ENCODE peak calls at places on chromosomes 12 and 14, in six cellular contexts. V, E, K, C, Q and X are unnamed samples.

GRCh38 chr12:39906237-39906636 is 199.6 kb downstream of the SLC2A13 start:
- DNase-seq in C (no peak), V (no peak), K (no peak), Q (no peak), E (no peak), X (no peak)

GRCh38 chr12:119340604-119341003 is 6.1 kb downstream of the CCDC60 start:
- DNase-seq in C (no peak), E (no peak), Q (no peak), V (no peak), K (no peak), X (no peak)

GRCh38 chr12:132834181-132834711 is 5.6 kb upstream of the GOLGA3 start:
- DNase-seq in V (no peak), Q (peak; percentile 80), C (no peak), E (no peak), K (no peak), X (no peak)

GRCh38 chr14:105941226-105942166 is 415.1 kb downstream of the TMEM121 start:
- DNase-seq in K (no peak), Q (no peak), C (no peak), V (no peak), E (no peak), X (no peak)

GRCh38 chr14:98008381-98009113 is 1211.4 kb downstream of the VRK1 start:
- DNase-seq in K (no peak), E (peak; percentile 81), V (no peak), C (no peak), Q (peak; percentile 35), X (no peak)

GRCh38 chr12:104877107-104877705 is 80.9 kb downstream of the SLC41A2 start:
- DNase-seq in E (peak; percentile 61), V (peak; percentile 58), Q (peak; percentile 46), K (no peak), C (peak; percentile 23), X (peak; percentile 52)

GRCh38 chr14:94355191-94355794 is 32.2 kb upstream of the SERPINA6 start:
- DNase-seq in E (peak; percentile 77), V (peak; percentile 80), K (peak; percentile 53), C (peak; percentile 26), Q (no peak), X (no peak)

GRCh38 chr14:20630340-20631022 is 11.0 kb downstream of the OR6S1 start:
- DNase-seq in C (peak; percentile 36), K (no peak), Q (peak; percentile 84), E (peak; percentile 79), V (peak; percentile 75), X (no peak)

GRCh38 chr12:100899301-100899700 is 104.7 kb downstream of the ANO4 start:
- DNase-seq in E (no peak), C (no peak), V (no peak), K (no peak), Q (no peak), X (no peak)

GRCh38 chr12:92560713-92561542 is 141.9 kb upstream of the PLEKHG7 start:
- DNase-seq in Q (peak; percentile 55), K (no peak), E (no peak), C (no peak), V (no peak), X (no peak)

GRCh38 chr12:2963154-2963759 is 4.1 kb downstream of the TEAD4 start:
- DNase-seq in E (no peak), V (no peak), Q (no peak), C (peak; percentile 50), K (no peak), X (no peak)
- H3K4me3 ChIP-seq in E (no peak overlapping the region), V (no peak overlapping the region), Q (no peak overlapping the region), C (peak overlapping the region; percentile 13), K (no peak overlapping the region), X (no peak overlapping the region)

DNA sequence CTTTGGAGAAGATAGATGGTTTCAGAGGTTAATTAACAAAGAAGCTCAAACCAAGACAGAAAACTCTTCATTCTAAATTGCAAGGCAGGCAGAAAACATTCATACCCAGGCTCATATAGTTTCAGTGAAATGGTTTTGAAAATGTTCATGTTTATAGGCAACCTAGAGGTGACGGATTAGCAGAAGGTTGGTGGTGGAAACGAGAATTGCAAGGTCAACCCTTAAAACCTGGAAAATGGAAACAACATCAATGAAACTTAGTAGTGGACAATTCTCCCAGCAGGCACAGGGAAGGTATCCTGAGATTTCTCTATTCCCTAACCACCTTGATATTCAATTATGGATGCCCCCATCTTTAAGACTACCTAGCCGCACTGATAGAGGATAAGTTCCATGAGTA is 965 bp downstream of the CD163 start:
- DNase-seq in E (no peak), C (no peak), Q (no peak), V (no peak), K (no peak), X (no peak)
- TF ChIP-seq CTCF in E (no peak), C (no peak), Q (no peak), V (no peak), K (no peak), X (no peak)

DNA sequence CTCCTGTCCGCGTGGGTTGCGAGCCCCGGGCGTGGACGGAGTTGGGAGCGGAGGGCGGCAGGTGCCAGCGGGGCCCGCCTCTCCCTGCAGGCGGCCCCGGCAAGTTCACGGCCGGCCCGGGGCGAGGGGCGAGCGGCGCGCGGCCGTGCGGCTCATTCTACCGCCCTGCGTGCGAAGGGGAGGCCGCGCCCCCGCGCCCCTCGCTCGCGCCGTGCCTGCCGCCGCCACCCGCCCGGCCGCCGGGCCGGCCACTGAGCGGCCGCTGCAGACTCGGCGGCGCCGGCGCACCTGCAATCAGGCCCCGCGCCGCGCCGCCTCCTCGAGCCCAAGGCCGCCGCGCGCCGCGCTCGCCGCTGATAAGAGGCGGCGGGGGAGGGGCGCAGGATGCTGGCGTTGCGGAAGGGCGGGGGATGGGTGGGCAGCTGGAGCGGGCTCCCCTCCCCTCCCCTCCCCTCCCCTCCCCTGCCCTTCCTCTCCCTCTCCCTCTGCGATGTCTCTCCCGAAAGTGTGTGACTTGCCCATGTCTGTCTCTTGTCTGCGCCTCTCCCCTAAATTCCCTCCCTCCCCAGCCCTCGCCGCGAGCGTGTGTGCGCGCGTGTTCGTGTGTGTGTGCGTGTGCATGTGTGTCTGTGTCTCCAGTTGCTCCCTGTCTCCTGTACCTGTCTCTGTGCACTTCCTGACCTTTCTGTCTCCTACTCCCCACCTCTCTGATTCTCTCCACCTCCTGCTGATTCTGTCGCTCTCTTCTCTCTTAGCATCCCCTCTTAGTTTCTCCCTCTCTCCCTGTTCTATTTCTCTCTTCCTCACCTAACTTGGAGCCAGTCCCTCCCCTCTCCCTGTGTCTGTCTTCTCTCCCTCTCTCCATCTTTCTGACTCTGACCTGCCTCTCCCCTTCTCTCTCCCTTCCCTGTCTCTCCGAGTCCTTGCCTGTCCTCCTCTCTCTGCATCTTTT is 768.1 kb upstream of the TBX3 start:
- DNase-seq in K (no peak), E (peak; percentile 19), Q (peak; percentile 62), V (no peak), C (peak; percentile 11), X (no peak)
- H3K4me3 ChIP-seq in K (peak overlapping the region; percentile 31), E (no peak overlapping the region), Q (peak overlapping the region; percentile 31), V (peak overlapping the region; percentile 26), C (peak overlapping the region; percentile 26), X (peak overlapping the region; percentile 25)

DNA sequence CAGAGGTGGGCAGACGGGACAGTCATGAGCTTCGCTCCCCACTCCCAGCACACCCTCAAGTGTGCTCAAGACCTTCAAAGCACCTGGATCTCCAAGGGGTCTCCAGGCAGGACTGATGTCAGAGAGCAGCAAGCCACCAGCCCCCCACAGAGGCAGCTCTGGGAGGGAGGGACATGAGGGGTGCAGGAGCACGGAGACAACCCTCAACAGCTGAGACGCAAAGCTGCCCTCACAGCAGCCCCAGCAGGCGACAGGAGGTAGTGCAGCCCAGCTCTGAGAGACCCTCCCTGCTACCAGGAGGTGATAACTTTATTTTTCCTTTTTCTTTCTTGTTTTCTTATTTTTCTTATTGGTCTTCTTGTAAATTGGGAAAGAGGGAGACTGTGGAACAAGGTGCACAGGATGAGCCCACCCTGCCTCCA is 17.9 kb downstream of the SIVA1 start:
- DNase-seq in E (peak; percentile 21), V (no peak), C (no peak), K (no peak), Q (no peak), X (no peak)
- TF ChIP-seq CTCF in E (peak; percentile 55), V (peak; percentile 66), C (peak; percentile 15), K (peak; percentile 70), Q (peak; percentile 68), X (peak; percentile 64)

GRCh38 chr12:69007858-69008314 is 74.9 kb upstream of the CPM start:
- DNase-seq in C (no peak), V (no peak), K (no peak), Q (no peak), E (peak; percentile 74), X (no peak)
- H3K4me3 ChIP-seq in C (no peak overlapping the region), V (no peak overlapping the region), K (no peak overlapping the region), Q (no peak overlapping the region), E (peak overlapping the region; percentile 35), X (no peak overlapping the region)

GRCh38 chr12:69473229-69473628 is 3.0 kb downstream of the FRS2 start:
- DNase-seq in K (no peak), V (no peak), Q (no peak), E (no peak), C (no peak), X (no peak)

GRCh38 chr12:69471667-69472385 is 1.6 kb downstream of the FRS2 start:
- DNase-seq in C (no peak), Q (no peak), K (no peak), V (no peak), E (no peak), X (no peak)

GRCh38 chr12:69468237-69469026 is 1.8 kb upstream of the FRS2 start:
- DNase-seq in V (peak; percentile 47), Q (no peak), C (no peak), K (no peak), E (peak; percentile 71), X (no peak)

GRCh38 chr12:69469854-69470188 is 367 bp upstream of the FRS2 start:
- DNase-seq in E (no peak), Q (no peak), C (no peak), V (no peak), K (no peak), X (no peak)

DNA sequence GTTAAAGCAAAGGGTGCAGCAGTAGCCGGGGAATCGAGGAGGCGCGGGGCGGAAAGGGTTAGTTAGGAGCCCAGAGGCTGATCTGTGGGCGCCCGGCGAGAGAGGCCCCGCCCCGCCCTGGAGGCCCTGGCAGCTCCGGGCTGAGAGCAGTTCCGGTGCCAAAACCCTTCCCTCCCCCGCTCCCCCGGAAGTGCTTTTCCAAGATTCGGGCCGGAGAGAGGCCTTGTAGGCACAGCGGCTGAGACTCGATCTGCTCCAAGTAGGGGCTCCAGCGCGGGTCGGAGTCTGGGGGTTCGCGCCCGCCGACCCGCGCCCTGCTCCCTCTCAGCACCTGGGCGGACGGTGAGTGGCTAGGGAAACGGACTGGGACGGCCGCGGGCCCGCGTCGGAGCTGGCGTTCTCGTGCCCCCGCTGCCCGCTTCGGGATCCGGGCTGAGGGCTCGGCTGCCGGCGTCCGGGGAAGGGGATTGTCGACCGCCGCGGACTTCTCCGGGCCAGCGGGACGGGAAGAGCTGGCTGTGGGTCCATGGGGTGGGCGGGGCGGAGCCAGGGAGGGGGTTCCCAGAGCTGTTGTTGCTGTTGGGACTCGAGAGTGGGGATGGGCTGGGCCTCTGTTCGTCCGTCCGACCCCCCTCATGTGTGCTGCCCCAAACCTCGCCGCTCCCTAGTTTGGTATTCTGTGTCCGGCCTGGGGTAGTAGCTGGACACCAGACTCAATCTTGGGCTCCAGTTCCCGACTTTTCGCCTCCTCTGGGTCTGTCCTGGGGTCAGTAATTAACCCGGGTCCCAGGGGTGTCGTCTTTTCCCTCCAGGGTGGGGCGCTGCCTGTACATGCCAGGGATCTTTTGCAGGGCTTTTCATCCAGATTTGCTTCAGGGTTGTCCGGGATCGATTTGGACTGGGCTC is at the start of gene FRS2:
- DNase-seq in C (peak; percentile 91), E (peak; percentile 90), K (peak; percentile 53), Q (peak; percentile 91), V (peak; percentile 86), X (peak; percentile 77)
- TF ChIP-seq CTCF in C (no peak), E (peak; percentile 34), K (peak; percentile 65), Q (peak; percentile 21), V (peak; percentile 34), X (peak; percentile 43)